ENCODE peak calls at places on chromosome 14, in nine cellular contexts. E is endothelial cell of umbilical vein, N is breast epithelium, O is GM23338, Z is spleen, K is stomach, G is H1, W is GM12878, D is transverse colon. S is an unnamed sample.

GRCh38 chr14:38255673-38256357 is at the start of gene CLEC14A:
- DNase-seq in Z (peak; percentile 82), K (no peak), N (no peak), O (peak; percentile 70), G (peak; percentile 3), W (no peak), D (no peak), E (no peak), S (no peak)

GRCh38 chr14:53950031-53950793 is 6.4 kb downstream of the BMP4 start:
- DNase-seq in N (no peak), Z (peak; percentile 70), O (no peak), E (peak; percentile 35), D (no peak), G (no peak), W (no peak), K (no peak), S (no peak)

GRCh38 chr14:77763978-77764377 is 3.0 kb upstream of the SNW1 start:
- DNase-seq in K (no peak), D (no peak), E (no peak), W (no peak), Z (no peak), G (no peak), O (no peak), N (no peak), S (no peak)

GRCh38 chr14:65604946-65605345 is 192.4 kb downstream of the FUT8 start:
- DNase-seq in K (no peak), N (no peak), Z (no peak), G (no peak), E (peak; percentile 15), D (no peak), O (no peak), W (no peak), S (no peak)

GRCh38 chr14:64943556-64943955 is 1.0 kb upstream of the GPX2 start:
- DNase-seq in N (no peak), K (no peak), E (no peak), G (no peak), D (no peak), Z (peak; percentile 68), W (no peak), O (no peak), S (no peak)

GRCh38 chr14:85622106-85622505 is 92.2 kb downstream of the FLRT2 start:
- DNase-seq in W (no peak), E (no peak), K (no peak), N (no peak), G (no peak), O (peak; percentile 48), D (no peak), Z (no peak), S (no peak)

GRCh38 chr14:50001999-50002925 is 109.4 kb downstream of the ARF6 start:
- DNase-seq in D (peak; percentile 41), W (peak; percentile 82), K (peak; percentile 34), G (no peak), E (no peak), N (peak; percentile 40), O (peak; percentile 17), Z (peak; percentile 88), S (no peak)

GRCh38 chr14:101004954-101005353 is 101.4 kb upstream of the RTL1 start:
- DNase-seq in W (no peak), E (no peak), G (no peak), O (no peak), K (no peak), N (no peak), D (no peak), Z (no peak), S (no peak)

GRCh38 chr14:96062010-96062409 is 22.8 kb downstream of the C14orf132 start:
- DNase-seq in W (no peak), O (no peak), Z (peak; percentile 27), D (no peak), K (no peak), N (no peak), E (no peak), G (no peak), S (no peak)

GRCh38 chr14:92513966-92514843 is 624 bp downstream of the RIN3 start:
- DNase-seq in D (peak; percentile 57), Z (peak; percentile 89), W (no peak), K (no peak), G (no peak), E (peak; percentile 34), O (peak; percentile 58), N (no peak), S (no peak)

GRCh38 chr14:61335049-61335448 is 13.7 kb downstream of the PRKCH start:
- DNase-seq in G (no peak), N (no peak), K (no peak), D (no peak), O (no peak), E (no peak), Z (no peak), W (no peak), S (no peak)

GRCh38 chr14:61335876-61336275 is 14.5 kb downstream of the PRKCH start:
- DNase-seq in E (no peak), N (no peak), D (no peak), O (no peak), W (no peak), K (no peak), Z (no peak), G (no peak), S (no peak)

GRCh38 chr14:61341275-61342210 is 20.2 kb downstream of the PRKCH start:
- DNase-seq in W (no peak), Z (no peak), E (no peak), K (no peak), N (no peak), O (no peak), G (no peak), D (no peak), S (no peak)

GRCh38 chr14:61337893-61338292 is 16.5 kb downstream of the PRKCH start:
- DNase-seq in K (peak; percentile 29), O (no peak), E (peak; percentile 86), G (no peak), W (no peak), N (no peak), Z (no peak), D (peak; percentile 36), S (no peak)

DNA sequence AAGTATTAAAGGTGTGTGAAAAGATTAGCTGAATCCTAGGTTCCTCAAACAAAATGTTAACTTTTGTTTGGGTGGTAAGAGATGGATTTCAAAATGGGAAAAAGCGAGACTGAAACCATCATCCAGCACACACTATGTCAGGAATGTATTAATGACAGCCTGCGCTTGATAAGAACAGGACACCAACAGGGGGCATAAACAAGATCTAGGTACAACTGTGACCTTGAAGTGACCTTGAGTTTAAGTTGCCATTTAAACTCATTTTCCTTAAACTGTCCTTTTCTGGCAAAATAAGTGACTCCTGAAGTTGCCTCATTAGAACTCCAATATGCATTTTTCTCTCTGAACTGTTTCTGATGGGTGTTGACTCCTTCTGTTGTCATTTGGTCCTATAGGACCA is 17.1 kb downstream of the PRKCH start:
- DNase-seq in G (no peak), O (peak; percentile 14), W (no peak), N (no peak), Z (no peak), K (no peak), D (no peak), E (peak; percentile 60), S (no peak)
- TF ChIP-seq POLR2AphosphoS5 in G (no peak), O (no peak), W (no peak), N (no peak), Z (no peak), K (no peak), D (no peak), E (no peak), S (no peak)

GRCh38 chr14:93976477-93977057 is at the start of gene ASB2:
- DNase-seq in N (peak; percentile 35), E (no peak), G (no peak), W (no peak), K (no peak), O (no peak), D (peak; percentile 41), Z (no peak), S (no peak)
- TF ChIP-seq POLR2AphosphoS5 in N (no peak), E (no peak), G (no peak), W (peak; percentile 20), K (peak; percentile 78), O (no peak), D (peak; percentile 89), Z (no peak), S (no peak)

GRCh38 chr14:68785817-68786490 is 6.9 kb downstream of the ZFP36L1 start:
- DNase-seq in O (peak; percentile 24), D (peak; percentile 34), Z (peak; percentile 72), W (no peak), E (peak; percentile 23), K (peak; percentile 33), N (peak; percentile 60), G (no peak), S (no peak)

GRCh38 chr14:68789002-68789797 is 3.7 kb downstream of the ZFP36L1 start:
- DNase-seq in G (no peak), W (no peak), D (peak; percentile 91), O (peak; percentile 71), E (peak; percentile 79), Z (peak; percentile 96), N (peak; percentile 78), K (peak; percentile 88), S (no peak)

GRCh38 chr14:68788275-68789001 is 4.4 kb downstream of the ZFP36L1 start:
- DNase-seq in W (no peak), O (no peak), N (peak; percentile 7), E (peak; percentile 16), K (no peak), G (no peak), Z (no peak), D (no peak), S (no peak)

GRCh38 chr14:68786491-68787234 is 6.2 kb downstream of the ZFP36L1 start:
- DNase-seq in N (peak; percentile 63), D (no peak), E (peak; percentile 15), G (no peak), O (peak; percentile 62), K (peak; percentile 26), Z (peak; percentile 70), W (no peak), S (no peak)

GRCh38 chr14:68787235-68787727 is 5.6 kb downstream of the ZFP36L1 start:
- DNase-seq in Z (peak; percentile 82), E (peak; percentile 22), W (no peak), D (peak; percentile 50), N (peak; percentile 73), G (no peak), O (peak; percentile 57), K (peak; percentile 44), S (no peak)
- TF ChIP-seq POLR2AphosphoS5 in Z (peak; percentile 76), E (no peak), W (no peak), D (no peak), N (peak; percentile 40), G (peak; percentile 57), O (peak; percentile 71), K (peak; percentile 64), S (peak; percentile 5)

DNA sequence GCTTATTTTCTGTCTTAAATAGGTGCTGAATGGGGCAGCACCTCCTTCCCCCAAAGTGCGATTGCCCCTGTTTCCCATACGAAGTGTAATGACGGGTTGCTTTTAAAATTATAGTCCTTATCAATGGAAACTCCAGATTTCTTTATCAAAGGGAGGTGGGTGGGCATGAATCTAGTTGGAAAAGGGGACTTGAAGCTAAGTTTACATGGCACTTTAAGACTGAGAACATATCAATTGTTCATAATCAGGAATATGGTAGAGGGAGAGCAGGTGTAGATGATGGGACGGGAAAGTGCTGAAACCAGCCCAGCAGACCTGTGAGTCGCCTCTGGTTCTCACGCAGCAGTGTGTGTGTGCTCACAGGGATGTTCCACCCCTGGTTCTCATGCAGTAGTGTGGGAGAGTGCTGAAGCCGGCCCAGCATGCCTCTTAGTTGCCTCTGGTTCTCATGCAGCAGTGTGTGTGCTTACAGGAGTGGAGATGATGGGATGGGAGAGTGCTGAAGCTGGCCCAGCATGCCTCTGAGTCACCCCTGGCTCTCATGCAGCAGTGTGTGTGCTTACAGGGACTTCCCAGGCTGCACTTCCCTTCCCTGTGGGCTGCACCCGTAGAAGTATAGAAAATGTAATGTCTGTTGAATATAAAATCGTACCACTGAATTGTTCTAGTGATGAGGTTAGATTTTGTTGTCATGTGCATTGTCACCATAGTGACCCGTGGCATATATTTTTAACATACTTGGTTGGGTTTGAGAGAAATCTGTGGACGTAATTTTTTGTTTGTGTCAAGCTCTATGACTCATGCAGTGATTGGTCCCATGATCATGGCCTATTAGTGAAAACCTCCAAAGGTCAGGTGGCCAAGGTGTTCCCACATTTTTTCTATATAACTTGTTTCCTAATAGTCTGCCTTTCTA is 51.6 kb downstream of the GPATCH2L start:
- DNase-seq in Z (no peak), W (peak; percentile 95), G (peak; percentile 5), N (no peak), K (no peak), D (no peak), O (no peak), E (peak; percentile 41), S (no peak)
- TF ChIP-seq POLR2AphosphoS5 in Z (no peak), W (peak; percentile 78), G (peak; percentile 62), N (no peak), K (no peak), D (no peak), O (no peak), E (no peak), S (peak; percentile 71)

S was measured in GM12891.